ENCODE peak calls at places on chromosomes 4 and X, in six cellular contexts. S is brain microvascular endothelial cell, U is PC-9, B is WTC11, Q is IMR-90, L is astrocyte of the spinal cord. C is an unnamed sample.

GRCh38 chr4:22191565-22192301 is 243.2 kb upstream of the KCNIP4 start:
- DNase-seq in L (peak), U (no peak), Q (no peak), S (no peak), B (peak), C (no peak)

GRCh38 chrX:107718156-107718621 is 57.4 kb downstream of the TSC22D3 start:
- DNase-seq in L (peak), S (peak), U (peak), Q (peak), B (peak), C (no peak)

GRCh38 chr4:156293657-156294297 is 340.1 kb upstream of the CTSO start:
- DNase-seq in Q (peak), U (no peak), S (peak), B (no peak), L (peak), C (no peak)

GRCh38 chrX:144275403-144275802 is 391.5 kb downstream of the UBE2NL start:
- DNase-seq in B (no peak), S (no peak), U (peak), L (no peak), Q (no peak), C (no peak)

GRCh38 chr4:170348945-170349344 is 259.2 kb upstream of the AADAT start:
- DNase-seq in B (no peak), U (no peak), S (no peak), L (no peak), Q (no peak), C (no peak)

GRCh38 chr4:168679397-168680176 is 182.7 kb downstream of the PALLD start:
- DNase-seq in Q (peak), B (no peak), S (peak), L (no peak), U (no peak), C (no peak)

GRCh38 chrX:133185119-133185518 is 33.0 kb downstream of the TFDP3 start:
- DNase-seq in U (no peak), Q (no peak), B (no peak), S (no peak), L (no peak), C (no peak)

GRCh38 chr4:108360857-108361820 is 192.4 kb upstream of the LEF1 start:
- DNase-seq in Q (peak), U (peak), L (peak), B (no peak), S (peak), C (no peak)

GRCh38 chr4:145034727-145035211 is 63.2 kb downstream of the ANAPC10 start:
- DNase-seq in Q (peak), S (peak), B (no peak), U (no peak), L (peak), C (no peak)

GRCh38 chr4:80918004-80918403 is 112.5 kb upstream of the BMP3 start:
- DNase-seq in U (peak), S (no peak), Q (peak), L (no peak), B (no peak), C (no peak)

GRCh38 chrX:77442728-77443127 is 4.5 kb upstream of the FGF16 start:
- DNase-seq in Q (peak), B (no peak), L (peak), S (peak), U (peak), C (no peak)

GRCh38 chr4:6119507-6120020 is 80.8 kb downstream of the JAKMIP1 start:
- DNase-seq in B (no peak), Q (no peak), U (no peak), S (no peak), L (no peak), C (peak)

GRCh38 chr4:120071192-120071795 is 4.6 kb upstream of the MAD2L1 start:
- DNase-seq in B (no peak), S (peak), U (no peak), Q (peak), L (peak), C (no peak)

GRCh38 chrX:2451456-2452316 is 49.1 kb downstream of the DHRSX start:
- DNase-seq in S (peak), B (peak), L (peak), Q (peak), U (no peak), C (no peak)

GRCh38 chr4:41882622-41883347 is 52.4 kb upstream of the TMEM33 start:
- DNase-seq in L (peak), S (peak), B (peak), U (no peak), Q (peak), C (no peak)

GRCh38 chr4:20684852-20685763 is 15.2 kb upstream of the PACRGL start:
- DNase-seq in S (no peak), L (peak), U (no peak), Q (peak), B (no peak), C (no peak)

GRCh38 chr4:6802050-6802449 is 19.5 kb downstream of the KIAA0232 start:
- DNase-seq in B (no peak), U (no peak), Q (peak), L (no peak), S (no peak), C (no peak)

GRCh38 chrX:51494409-51494808 is 2.0 kb downstream of the NUDT11 start:
- DNase-seq in S (no peak), L (peak), U (no peak), Q (no peak), B (no peak), C (no peak)
- TF ChIP-seq CTCF in S (no peak), L (peak), U (no peak), Q (peak), B (no peak), C (peak)

GRCh38 chr4:29079260-29079659 is 1640.9 kb upstream of the PCDH7 start:
- DNase-seq in U (no peak), Q (no peak), B (no peak), L (no peak), S (no peak), C (no peak)
- TF ChIP-seq CTCF in U (no peak), Q (no peak), B (no peak), L (no peak), S (no peak), C (no peak)

DNA sequence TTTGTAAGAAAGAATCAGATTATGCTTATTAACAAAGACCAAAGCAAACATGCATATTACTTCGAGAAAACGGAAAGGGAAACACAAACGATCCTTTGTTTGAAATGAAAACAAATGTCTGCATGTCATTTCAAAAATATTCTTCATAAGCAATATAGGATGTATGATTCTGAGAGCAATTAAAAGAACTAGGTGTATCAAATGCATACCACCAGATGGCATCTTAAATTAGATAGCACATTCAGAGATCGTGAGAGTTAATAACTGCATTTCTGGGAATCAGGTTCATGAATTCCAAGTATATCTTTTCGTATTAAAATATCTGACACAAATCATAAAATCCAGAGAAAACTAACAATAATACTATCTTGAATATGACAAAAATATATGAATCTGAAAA is 159.5 kb downstream of the PPP3CA start:
- DNase-seq in B (no peak), Q (no peak), U (no peak), S (no peak), L (no peak), C (no peak)
- TF ChIP-seq CTCF in B (no peak), Q (no peak), U (peak), S (no peak), L (no peak), C (peak)

GRCh38 chr4:8410641-8411271 is 29.8 kb downstream of the ACOX3 start:
- DNase-seq in Q (peak), L (peak), B (peak), U (peak), S (peak), C (no peak)
- TF ChIP-seq CTCF in Q (peak), L (peak), B (no peak), U (peak), S (peak), C (peak)

GRCh38 chr4:14943749-14944148 is 58.5 kb upstream of the CPEB2 start:
- DNase-seq in Q (no peak), U (no peak), S (no peak), L (no peak), B (no peak), C (no peak)
- TF ChIP-seq CTCF in Q (no peak), U (no peak), S (no peak), L (no peak), B (no peak), C (no peak)

GRCh38 chr4:177546745-177547144 is 104.5 kb upstream of the AGA start:
- DNase-seq in B (no peak), S (no peak), U (no peak), L (no peak), Q (peak), C (no peak)

GRCh38 chr4:177547985-177548384 is 105.7 kb upstream of the AGA start:
- DNase-seq in S (no peak), L (no peak), Q (no peak), U (no peak), B (no peak), C (no peak)
- TF ChIP-seq CTCF in S (no peak), L (no peak), Q (no peak), U (no peak), B (no peak), C (peak)

GRCh38 chr4:148152868-148153630 is 289.2 kb downstream of the NR3C2 start:
- DNase-seq in S (no peak), L (no peak), B (no peak), Q (no peak), U (no peak), C (no peak)
- TF ChIP-seq CTCF in S (no peak), L (no peak), B (no peak), Q (no peak), U (no peak), C (no peak)

GRCh38 chr4:57442834-57443291 is 332.7 kb upstream of the IGFBP7 start:
- DNase-seq in B (peak), S (peak), Q (peak), L (peak), U (no peak), C (no peak)
- TF ChIP-seq CTCF in B (peak), S (peak), Q (peak), L (peak), U (peak), C (peak)

GRCh38 chrX:110442631-110443030 is 84.0 kb downstream of the RTL9 start:
- DNase-seq in S (peak), B (peak), U (no peak), Q (peak), L (peak), C (no peak)
- TF ChIP-seq CTCF in S (peak), B (no peak), U (peak), Q (peak), L (peak), C (peak)

C was measured in type B pancreatic cell.